ENCODE peak calls at places on chromosome 1, in ten cellular contexts. I, P, R, Q, O, D, G, F, B and A are unnamed samples.

GRCh38 chr1:109300650-109301151 is 6.1 kb downstream of the MYBPHL start:
- DNase-seq in P (no peak), O (no peak), B (no peak), G (no peak), F (no peak), D (no peak), R (no peak), I (no peak), Q (no peak), A (no peak)

GRCh38 chr1:168368131-168368530 is 87.5 kb downstream of the TBX19 start:
- DNase-seq in B (no peak), R (no peak), G (no peak), Q (no peak), F (no peak), D (no peak), P (no peak), I (no peak), O (no peak), A (no peak)

GRCh38 chr1:57623039-57623790 is 199.4 kb upstream of the DAB1 start:
- DNase-seq in B (peak), Q (no peak), F (no peak), I (no peak), R (peak), G (peak), D (no peak), P (no peak), O (peak), A (no peak)

GRCh38 chr1:154970631-154971340 is at the start of gene SHC1:
- DNase-seq in P (peak), I (peak), F (peak), D (peak), Q (no peak), G (peak), O (peak), B (peak), R (peak), A (peak)

GRCh38 chr1:54347955-54348699 is 58.1 kb downstream of the SSBP3 start:
- DNase-seq in D (no peak), I (no peak), G (peak), O (no peak), R (no peak), P (no peak), F (no peak), B (no peak), Q (no peak), A (no peak)

GRCh38 chr1:29557066-29557465 is 320.7 kb downstream of the PTPRU start:
- DNase-seq in F (no peak), O (no peak), Q (no peak), G (no peak), R (no peak), D (no peak), B (no peak), I (no peak), P (no peak), A (no peak)

GRCh38 chr1:9437931-9438330 is 101.3 kb upstream of the SLC25A33 start:
- DNase-seq in P (no peak), D (peak), F (no peak), R (no peak), B (peak), Q (no peak), G (no peak), O (peak), I (no peak), A (peak)

GRCh38 chr1:119790481-119791198 is 20.6 kb downstream of the REG4 start:
- DNase-seq in D (no peak), I (no peak), B (no peak), Q (no peak), G (no peak), P (no peak), O (no peak), R (no peak), F (no peak), A (no peak)

GRCh38 chr1:24321150-24321549 is 2.0 kb downstream of the GRHL3 start:
- DNase-seq in B (no peak), Q (no peak), D (no peak), F (no peak), G (no peak), I (no peak), P (no peak), O (no peak), R (no peak), A (no peak)

GRCh38 chr1:178037510-178038253 is 56.2 kb upstream of the RASAL2 start:
- DNase-seq in B (peak), F (no peak), I (peak), P (peak), G (peak), O (peak), R (no peak), D (peak), Q (peak), A (peak)